ENCODE peak calls at places on chromosomes 4 and X, in six cellular contexts. One of them, this sample, is unnamed.

GRCh38 chr4:102492531-102493241 is 8.5 kb upstream of the NFKB1 start:
- DNase-seq in lung: no peak
- DNase-seq in nephron progenitor cell: no peak
- DNase-seq in stimulated activated naive B cell treated with anti-CD40 and anti-IgM and Interleukin-4, amounts not matched to agents 10 μg/mL and 1 μg/mL and 100 μg/mL, for 72 hours: no peak
- DNase-seq in Daoy: no peak
- DNase-seq in retinal pigment epithelial cell: no peak
- DNase-seq in this sample: no peak

GRCh38 chrX:3516051-3516541 is 169.6 kb upstream of the MXRA5 start:
- DNase-seq in lung: no peak
- DNase-seq in nephron progenitor cell: no peak
- DNase-seq in stimulated activated naive B cell treated with anti-CD40 and anti-IgM and Interleukin-4, amounts not matched to agents 10 μg/mL and 1 μg/mL and 100 μg/mL, for 72 hours: no peak
- DNase-seq in Daoy: no peak
- DNase-seq in retinal pigment epithelial cell: no peak
- DNase-seq in this sample: no peak

GRCh38 chr4:38743866-38744265 is 38.9 kb downstream of the TLR10 start:
- DNase-seq in lung: no peak
- DNase-seq in nephron progenitor cell: no peak
- DNase-seq in stimulated activated naive B cell treated with anti-CD40 and anti-IgM and Interleukin-4, amounts not matched to agents 10 μg/mL and 1 μg/mL and 100 μg/mL, for 72 hours: no peak
- DNase-seq in Daoy: no peak
- DNase-seq in retinal pigment epithelial cell: no peak
- DNase-seq in this sample: no peak

GRCh38 chrX:1444896-1445480 is 7.7 kb downstream of the ASMTL start:
- DNase-seq in lung: no peak
- DNase-seq in nephron progenitor cell: no peak
- DNase-seq in stimulated activated naive B cell treated with anti-CD40 and anti-IgM and Interleukin-4, amounts not matched to agents 10 μg/mL and 1 μg/mL and 100 μg/mL, for 72 hours: no peak
- DNase-seq in Daoy: no peak
- DNase-seq in retinal pigment epithelial cell: no peak
- DNase-seq in this sample: no peak

GRCh38 chr4:180059216-180059881 is 2183.9 kb upstream of the TENM3 start:
- DNase-seq in lung: no peak
- DNase-seq in nephron progenitor cell: peak
- DNase-seq in stimulated activated naive B cell treated with anti-CD40 and anti-IgM and Interleukin-4, amounts not matched to agents 10 μg/mL and 1 μg/mL and 100 μg/mL, for 72 hours: no peak
- DNase-seq in Daoy: peak
- DNase-seq in retinal pigment epithelial cell: no peak
- DNase-seq in this sample: no peak

GRCh38 chrX:109632906-109633504 is 8.0 kb upstream of the KCNE5 start:
- DNase-seq in lung: no peak
- DNase-seq in nephron progenitor cell: peak
- DNase-seq in stimulated activated naive B cell treated with anti-CD40 and anti-IgM and Interleukin-4, amounts not matched to agents 10 μg/mL and 1 μg/mL and 100 μg/mL, for 72 hours: no peak
- DNase-seq in Daoy: peak
- DNase-seq in retinal pigment epithelial cell: no peak
- DNase-seq in this sample: no peak

GRCh38 chrX:46268429-46268828 is 276.8 kb downstream of the ZNF674 start:
- DNase-seq in lung: no peak
- DNase-seq in nephron progenitor cell: no peak
- DNase-seq in stimulated activated naive B cell treated with anti-CD40 and anti-IgM and Interleukin-4, amounts not matched to agents 10 μg/mL and 1 μg/mL and 100 μg/mL, for 72 hours: no peak
- DNase-seq in Daoy: peak
- DNase-seq in retinal pigment epithelial cell: peak
- DNase-seq in this sample: no peak

GRCh38 chr4:99013402-99013843 is 17.9 kb downstream of the METAP1 start:
- DNase-seq in lung: no peak
- DNase-seq in nephron progenitor cell: no peak
- DNase-seq in stimulated activated naive B cell treated with anti-CD40 and anti-IgM and Interleukin-4, amounts not matched to agents 10 μg/mL and 1 μg/mL and 100 μg/mL, for 72 hours: no peak
- DNase-seq in Daoy: no peak
- DNase-seq in retinal pigment epithelial cell: no peak
- DNase-seq in this sample: no peak

GRCh38 chrX:10360121-10360520 is 203.3 kb downstream of the CLCN4 start:
- DNase-seq in lung: no peak
- DNase-seq in nephron progenitor cell: no peak
- DNase-seq in stimulated activated naive B cell treated with anti-CD40 and anti-IgM and Interleukin-4, amounts not matched to agents 10 μg/mL and 1 μg/mL and 100 μg/mL, for 72 hours: no peak
- DNase-seq in Daoy: no peak
- DNase-seq in retinal pigment epithelial cell: no peak
- DNase-seq in this sample: no peak

GRCh38 chrX:155251391-155251790 is 12.9 kb downstream of the RAB39B start:
- DNase-seq in lung: no peak
- DNase-seq in nephron progenitor cell: no peak
- DNase-seq in stimulated activated naive B cell treated with anti-CD40 and anti-IgM and Interleukin-4, amounts not matched to agents 10 μg/mL and 1 μg/mL and 100 μg/mL, for 72 hours: no peak
- DNase-seq in Daoy: no peak
- DNase-seq in retinal pigment epithelial cell: no peak
- DNase-seq in this sample: no peak

GRCh38 chr4:140343303-140343702 is 30.1 kb upstream of the SCOC start:
- DNase-seq in lung: peak
- DNase-seq in nephron progenitor cell: no peak
- DNase-seq in stimulated activated naive B cell treated with anti-CD40 and anti-IgM and Interleukin-4, amounts not matched to agents 10 μg/mL and 1 μg/mL and 100 μg/mL, for 72 hours: no peak
- DNase-seq in Daoy: peak
- DNase-seq in retinal pigment epithelial cell: no peak
- DNase-seq in this sample: no peak

GRCh38 chr4:169314906-169315305 is 44.1 kb upstream of the SH3RF1 start:
- DNase-seq in lung: peak
- DNase-seq in nephron progenitor cell: no peak
- DNase-seq in stimulated activated naive B cell treated with anti-CD40 and anti-IgM and Interleukin-4, amounts not matched to agents 10 μg/mL and 1 μg/mL and 100 μg/mL, for 72 hours: no peak
- DNase-seq in Daoy: peak
- DNase-seq in retinal pigment epithelial cell: no peak
- DNase-seq in this sample: no peak

GRCh38 chrX:107153005-107153404 is 34.4 kb upstream of the RBM41 start:
- DNase-seq in lung: no peak
- DNase-seq in nephron progenitor cell: no peak
- DNase-seq in stimulated activated naive B cell treated with anti-CD40 and anti-IgM and Interleukin-4, amounts not matched to agents 10 μg/mL and 1 μg/mL and 100 μg/mL, for 72 hours: no peak
- DNase-seq in Daoy: no peak
- DNase-seq in retinal pigment epithelial cell: no peak
- DNase-seq in this sample: no peak

GRCh38 chrX:72540318-72540717 is 32.3 kb downstream of the HDAC8 start:
- DNase-seq in lung: no peak
- DNase-seq in nephron progenitor cell: no peak
- DNase-seq in stimulated activated naive B cell treated with anti-CD40 and anti-IgM and Interleukin-4, amounts not matched to agents 10 μg/mL and 1 μg/mL and 100 μg/mL, for 72 hours: no peak
- DNase-seq in Daoy: no peak
- DNase-seq in retinal pigment epithelial cell: no peak
- DNase-seq in this sample: no peak

GRCh38 chr4:73401412-73401811 is 2.7 kb upstream of the ALB start:
- DNase-seq in lung: no peak
- DNase-seq in nephron progenitor cell: no peak
- DNase-seq in stimulated activated naive B cell treated with anti-CD40 and anti-IgM and Interleukin-4, amounts not matched to agents 10 μg/mL and 1 μg/mL and 100 μg/mL, for 72 hours: no peak
- DNase-seq in Daoy: no peak
- DNase-seq in retinal pigment epithelial cell: no peak
- DNase-seq in this sample: no peak

GRCh38 chr4:143762511-143762910 is 62.0 kb upstream of the FREM3 start:
- DNase-seq in lung: no peak
- DNase-seq in nephron progenitor cell: no peak
- DNase-seq in stimulated activated naive B cell treated with anti-CD40 and anti-IgM and Interleukin-4, amounts not matched to agents 10 μg/mL and 1 μg/mL and 100 μg/mL, for 72 hours: no peak
- DNase-seq in Daoy: no peak
- DNase-seq in retinal pigment epithelial cell: no peak
- DNase-seq in this sample: no peak

GRCh38 chr4:184331155-184331995 is 113.7 kb upstream of the ENPP6 start:
- DNase-seq in lung: peak
- DNase-seq in nephron progenitor cell: no peak
- DNase-seq in stimulated activated naive B cell treated with anti-CD40 and anti-IgM and Interleukin-4, amounts not matched to agents 10 μg/mL and 1 μg/mL and 100 μg/mL, for 72 hours: no peak
- DNase-seq in Daoy: no peak
- DNase-seq in retinal pigment epithelial cell: no peak
- DNase-seq in this sample: no peak

GRCh38 chrX:136954930-136955329 is 74.4 kb upstream of the RBMX start:
- DNase-seq in lung: no peak
- DNase-seq in nephron progenitor cell: no peak
- DNase-seq in stimulated activated naive B cell treated with anti-CD40 and anti-IgM and Interleukin-4, amounts not matched to agents 10 μg/mL and 1 μg/mL and 100 μg/mL, for 72 hours: no peak
- DNase-seq in Daoy: peak
- DNase-seq in retinal pigment epithelial cell: peak
- DNase-seq in this sample: no peak

GRCh38 chr4:151548708-151549107 is 139.7 kb downstream of the FHIP1A start:
- DNase-seq in lung: no peak
- DNase-seq in nephron progenitor cell: no peak
- DNase-seq in stimulated activated naive B cell treated with anti-CD40 and anti-IgM and Interleukin-4, amounts not matched to agents 10 μg/mL and 1 μg/mL and 100 μg/mL, for 72 hours: no peak
- DNase-seq in Daoy: no peak
- DNase-seq in retinal pigment epithelial cell: no peak
- DNase-seq in this sample: no peak

GRCh38 chr4:26005764-26006163 is 91.7 kb downstream of the SMIM20 start:
- DNase-seq in lung: no peak
- DNase-seq in nephron progenitor cell: no peak
- DNase-seq in stimulated activated naive B cell treated with anti-CD40 and anti-IgM and Interleukin-4, amounts not matched to agents 10 μg/mL and 1 μg/mL and 100 μg/mL, for 72 hours: no peak
- DNase-seq in Daoy: no peak
- DNase-seq in retinal pigment epithelial cell: no peak
- DNase-seq in this sample: no peak

GRCh38 chr4:76943129-76943620 is 6.4 kb upstream of the SEPTIN11 start:
- DNase-seq in lung: no peak
- DNase-seq in nephron progenitor cell: no peak
- DNase-seq in stimulated activated naive B cell treated with anti-CD40 and anti-IgM and Interleukin-4, amounts not matched to agents 10 μg/mL and 1 μg/mL and 100 μg/mL, for 72 hours: no peak
- DNase-seq in Daoy: peak
- DNase-seq in retinal pigment epithelial cell: no peak
- DNase-seq in this sample: no peak

GRCh38 chr4:52640808-52641595 is 18.1 kb downstream of the USP46 start:
- DNase-seq in lung: no peak
- DNase-seq in nephron progenitor cell: no peak
- DNase-seq in stimulated activated naive B cell treated with anti-CD40 and anti-IgM and Interleukin-4, amounts not matched to agents 10 μg/mL and 1 μg/mL and 100 μg/mL, for 72 hours: no peak
- DNase-seq in Daoy: no peak
- DNase-seq in retinal pigment epithelial cell: no peak
- DNase-seq in this sample: no peak

GRCh38 chr4:183430317-183430986 is 14.0 kb upstream of the CDKN2AIP start:
- DNase-seq in lung: peak
- DNase-seq in nephron progenitor cell: no peak
- DNase-seq in stimulated activated naive B cell treated with anti-CD40 and anti-IgM and Interleukin-4, amounts not matched to agents 10 μg/mL and 1 μg/mL and 100 μg/mL, for 72 hours: no peak
- DNase-seq in Daoy: peak
- DNase-seq in retinal pigment epithelial cell: no peak
- DNase-seq in this sample: no peak

GRCh38 chrX:2974946-2975345 is 31.4 kb upstream of the ARSH start:
- DNase-seq in lung: no peak
- DNase-seq in nephron progenitor cell: no peak
- DNase-seq in stimulated activated naive B cell treated with anti-CD40 and anti-IgM and Interleukin-4, amounts not matched to agents 10 μg/mL and 1 μg/mL and 100 μg/mL, for 72 hours: no peak
- DNase-seq in Daoy: no peak
- DNase-seq in retinal pigment epithelial cell: no peak
- DNase-seq in this sample: no peak

GRCh38 chrX:48683411-48683982 is at the start of gene WAS:
- DNase-seq in lung: no peak
- DNase-seq in nephron progenitor cell: no peak
- DNase-seq in stimulated activated naive B cell treated with anti-CD40 and anti-IgM and Interleukin-4, amounts not matched to agents 10 μg/mL and 1 μg/mL and 100 μg/mL, for 72 hours: peak
- DNase-seq in Daoy: no peak
- DNase-seq in retinal pigment epithelial cell: no peak
- DNase-seq in this sample: no peak

GRCh38 chr4:88743696-88744095 is 46.1 kb upstream of the NAP1L5 start:
- DNase-seq in lung: no peak
- DNase-seq in nephron progenitor cell: no peak
- DNase-seq in stimulated activated naive B cell treated with anti-CD40 and anti-IgM and Interleukin-4, amounts not matched to agents 10 μg/mL and 1 μg/mL and 100 μg/mL, for 72 hours: no peak
- DNase-seq in Daoy: no peak
- DNase-seq in retinal pigment epithelial cell: no peak
- DNase-seq in this sample: no peak

This sample was measured in T follicular helper cell.